ENCODE peak calls at places on chromosomes 12 and 14, in five cellular contexts. F is activated naive CD4-positive, alpha-beta T cell; P is COR-L47; L is NCI-H2081; O is activated T-cell treated with anti-CD3 and anti-CD28 coated beads for 4 hours. K is an unnamed sample.

GRCh38 chr12:122204829-122205589 is 1.5 kb downstream of the B3GNT4 start:
- DNase-seq in O (no peak), P (no peak), F (no peak), L (no peak), K (no peak)

GRCh38 chr12:131422744-131423143 is 288.1 kb upstream of the SFSWAP start:
- DNase-seq in F (no peak), P (no peak), L (no peak), O (no peak), K (no peak)

GRCh38 chr14:89801128-89801527 is 153.4 kb downstream of the EFCAB11 start:
- DNase-seq in P (no peak), O (no peak), F (no peak), L (no peak), K (no peak)

GRCh38 chr12:111228916-111229666 is 139.8 kb downstream of the PHETA1 start:
- DNase-seq in O (no peak), F (no peak), L (no peak), P (no peak), K (peak)

GRCh38 chr12:39626033-39626814 is 6.6 kb upstream of the ABCD2 start:
- DNase-seq in L (no peak), P (no peak), F (no peak), O (no peak), K (no peak)

GRCh38 chr14:90136904-90137303 is 75.1 kb downstream of the KCNK13 start:
- DNase-seq in L (no peak), P (no peak), F (no peak), O (no peak), K (no peak)

GRCh38 chr12:131353376-131353775 is 357.5 kb upstream of the SFSWAP start:
- DNase-seq in F (no peak), O (no peak), P (no peak), L (no peak), K (no peak)

GRCh38 chr12:122062832-122063690 is 15.5 kb upstream of the MLXIP start:
- DNase-seq in F (no peak), O (no peak), P (peak), L (peak), K (no peak)

GRCh38 chr12:85627584-85627983 is 208.6 kb downstream of the RASSF9 start:
- DNase-seq in P (no peak), O (no peak), L (no peak), F (no peak), K (no peak)